ENCODE peak calls at places on chromosomes 4 and X, in five cellular contexts. One of them, this sample, is unnamed.

GRCh38 chrX:115311666-115312065 is 22.2 kb downstream of the LUZP4 start:
- DNase-seq in neural crest cell: peak
- DNase-seq in AML-193: no peak
- DNase-seq in iris pigment epithelial cell: no peak
- DNase-seq in memory B cell: no peak
- DNase-seq in this sample: no peak

GRCh38 chrX:69493193-69493592 is 10.9 kb upstream of the NALF2 start:
- DNase-seq in iris pigment epithelial cell: no peak
- DNase-seq in neural crest cell: peak
- DNase-seq in AML-193: no peak
- DNase-seq in memory B cell: no peak
- DNase-seq in this sample: no peak

GRCh38 chr4:153438916-153439756 is 27.0 kb upstream of the TMEM131L start:
- DNase-seq in iris pigment epithelial cell: no peak
- DNase-seq in AML-193: peak
- DNase-seq in neural crest cell: no peak
- DNase-seq in memory B cell: peak
- DNase-seq in this sample: no peak

GRCh38 chr4:133320576-133321170 is 171.6 kb downstream of the PCDH10 start:
- DNase-seq in neural crest cell: peak
- DNase-seq in AML-193: peak
- DNase-seq in memory B cell: no peak
- DNase-seq in iris pigment epithelial cell: peak
- DNase-seq in this sample: peak

GRCh38 chr4:8912089-8912455 is 40.4 kb upstream of the HMX1 start:
- DNase-seq in memory B cell: no peak
- DNase-seq in neural crest cell: no peak
- DNase-seq in iris pigment epithelial cell: no peak
- DNase-seq in AML-193: no peak
- DNase-seq in this sample: no peak

GRCh38 chrX:97401154-97401553 is 517.4 kb downstream of the RPA4 start:
- DNase-seq in iris pigment epithelial cell: no peak
- DNase-seq in AML-193: no peak
- DNase-seq in memory B cell: no peak
- DNase-seq in neural crest cell: no peak
- DNase-seq in this sample: peak

GRCh38 chr4:5199912-5200311 is 148.6 kb downstream of the STK32B start:
- DNase-seq in memory B cell: no peak
- DNase-seq in AML-193: no peak
- DNase-seq in iris pigment epithelial cell: no peak
- DNase-seq in neural crest cell: no peak
- DNase-seq in this sample: no peak

GRCh38 chrX:41009816-41010187 is 75.4 kb upstream of the USP9X start:
- DNase-seq in neural crest cell: no peak
- DNase-seq in memory B cell: peak
- DNase-seq in AML-193: no peak
- DNase-seq in iris pigment epithelial cell: no peak
- DNase-seq in this sample: no peak

GRCh38 chrX:71378752-71379151 is 12.6 kb downstream of the TAF1 start:
- DNase-seq in memory B cell: no peak
- DNase-seq in iris pigment epithelial cell: no peak
- DNase-seq in AML-193: no peak
- DNase-seq in neural crest cell: no peak
- DNase-seq in this sample: no peak